ENCODE peak calls at places on chromosomes 6 and 20, in eight cellular contexts. D, K, E, W, O, I, S and P are unnamed samples.

GRCh38 chr6:130896249-130896648 is 69.0 kb downstream of the SMLR1 start:
- DNase-seq in D (no peak), K (no peak), E (no peak), W (no peak), O (no peak), I (no peak), S (no peak), P (no peak)

GRCh38 chr6:139533573-139534471 is 159.4 kb upstream of the CITED2 start:
- DNase-seq in D (peak), K (no peak), E (peak), W (no peak), O (peak), I (peak), S (no peak), P (no peak)

GRCh38 chr6:126811307-126811706 is 307.2 kb upstream of the RSPO3 start:
- DNase-seq in D (no peak), K (no peak), E (no peak), W (no peak), O (peak), I (peak), S (no peak), P (no peak)

GRCh38 chr20:24462461-24463010 is 6.9 kb upstream of the SYNDIG1 start:
- DNase-seq in D (no peak), K (peak), E (no peak), W (no peak), O (no peak), I (no peak), S (no peak), P (no peak)

GRCh38 chr6:11218827-11219826 is 13.3 kb downstream of the NEDD9 start:
- DNase-seq in D (no peak), K (peak), E (peak), W (no peak), O (no peak), I (no peak), S (no peak), P (no peak)

GRCh38 chr20:62259294-62259565 is 20.9 kb downstream of the OSBPL2 start:
- DNase-seq in D (no peak), K (no peak), E (no peak), W (no peak), O (no peak), I (no peak), S (no peak), P (no peak)

GRCh38 chr20:1122388-1123315 is 4.2 kb downstream of the PSMF1 start:
- DNase-seq in D (peak), K (no peak), E (peak), W (no peak), O (peak), I (peak), S (no peak), P (no peak)

GRCh38 chr20:60031107-60031506 is 72.9 kb downstream of the CDH26 start:
- DNase-seq in D (no peak), K (no peak), E (no peak), W (no peak), O (no peak), I (no peak), S (no peak), P (no peak)

GRCh38 chr6:137560184-137560563 is 66.0 kb upstream of the OLIG3 start:
- DNase-seq in D (no peak), K (no peak), E (no peak), W (no peak), O (no peak), I (no peak), S (no peak), P (no peak)

GRCh38 chr6:31586013-31586412 is at the start of gene LST1:
- DNase-seq in D (no peak), K (no peak), E (no peak), W (no peak), O (no peak), I (no peak), S (no peak), P (no peak)

GRCh38 chr6:1190361-1190760 is 121.5 kb upstream of the FOXQ1 start:
- DNase-seq in D (peak), K (no peak), E (peak), W (no peak), O (peak), I (peak), S (peak), P (no peak)

GRCh38 chr20:2822073-2822472 is 5.9 kb downstream of the TMEM239 start:
- DNase-seq in D (no peak), K (no peak), E (peak), W (no peak), O (no peak), I (peak), S (peak), P (no peak)

GRCh38 chr6:69349776-69350175 is 447.0 kb downstream of the LMBRD1 start:
- DNase-seq in D (no peak), K (peak), E (no peak), W (no peak), O (no peak), I (no peak), S (no peak), P (no peak)

GRCh38 chr20:41871063-41871462 is 252.9 kb upstream of the CHD6 start:
- DNase-seq in D (no peak), K (no peak), E (no peak), W (no peak), O (no peak), I (no peak), S (no peak), P (no peak)

GRCh38 chr20:57680934-57681914 is 28.6 kb downstream of the PMEPA1 start:
- DNase-seq in D (no peak), K (no peak), E (no peak), W (no peak), O (no peak), I (no peak), S (no peak), P (no peak)

GRCh38 chr20:62914970-62915457 is 11.3 kb downstream of the DIDO1 start:
- DNase-seq in D (no peak), K (peak), E (no peak), W (no peak), O (no peak), I (peak), S (peak), P (no peak)

GRCh38 chr6:57159127-57159526 is 13.0 kb upstream of the BAG2 start:
- DNase-seq in D (no peak), K (no peak), E (no peak), W (no peak), O (no peak), I (no peak), S (no peak), P (no peak)

GRCh38 chr20:62305149-62305764 is 2.5 kb downstream of the ADRM1 start:
- DNase-seq in D (no peak), K (no peak), E (no peak), W (no peak), O (no peak), I (peak), S (peak), P (no peak)

GRCh38 chr20:22797103-22797502 is 212.7 kb upstream of the FOXA2 start:
- DNase-seq in D (no peak), K (no peak), E (peak), W (no peak), O (no peak), I (no peak), S (peak), P (no peak)

GRCh38 chr6:97195117-97195516 is 87.9 kb downstream of the MMS22L start:
- DNase-seq in D (no peak), K (no peak), E (peak), W (no peak), O (no peak), I (peak), S (no peak), P (no peak)

GRCh38 chr20:49508435-49509199 is 26.1 kb upstream of the KCNB1 start:
- DNase-seq in D (no peak), K (no peak), E (peak), W (no peak), O (peak), I (peak), S (peak), P (peak)

GRCh38 chr6:11460001-11460668 is 77.4 kb upstream of the TMEM170B start:
- DNase-seq in D (no peak), K (no peak), E (peak), W (no peak), O (no peak), I (peak), S (no peak), P (no peak)

GRCh38 chr20:21353236-21353635 is 44.1 kb downstream of the NKX2-4 start:
- DNase-seq in D (peak), K (no peak), E (no peak), W (no peak), O (peak), I (peak), S (no peak), P (no peak)

GRCh38 chr20:38136421-38137245 is 28.4 kb downstream of the TGM2 start:
- DNase-seq in D (no peak), K (no peak), E (no peak), W (no peak), O (no peak), I (no peak), S (no peak), P (no peak)

GRCh38 chr20:61416546-61416945 is 164.5 kb downstream of the CDH4 start:
- DNase-seq in D (no peak), K (no peak), E (no peak), W (no peak), O (no peak), I (no peak), S (no peak), P (no peak)

GRCh38 chr20:32792316-32792715 is 27.4 kb upstream of the MAPRE1 start:
- DNase-seq in D (peak), K (no peak), E (peak), W (peak), O (no peak), I (no peak), S (peak), P (no peak)

GRCh38 chr6:27825025-27825823 is 87.0 kb downstream of the OR2B2 start:
- DNase-seq in D (no peak), K (no peak), E (no peak), W (no peak), O (peak), I (no peak), S (no peak), P (no peak)

GRCh38 chr6:56889492-56889891 is 65.4 kb upstream of the BEND6 start:
- DNase-seq in D (no peak), K (no peak), E (no peak), W (no peak), O (no peak), I (no peak), S (no peak), P (no peak)

GRCh38 chr6:3432416-3432815 is 24.4 kb downstream of the SLC22A23 start:
- DNase-seq in D (no peak), K (no peak), E (no peak), W (no peak), O (no peak), I (no peak), S (no peak), P (no peak)

GRCh38 chr6:2630362-2630761 is 120.4 kb downstream of the MYLK4 start:
- DNase-seq in D (peak), K (no peak), E (peak), W (no peak), O (peak), I (peak), S (peak), P (no peak)

GRCh38 chr6:109865968-109866367 is 112.1 kb upstream of the GPR6 start:
- DNase-seq in D (no peak), K (no peak), E (peak), W (no peak), O (no peak), I (no peak), S (no peak), P (no peak)

GRCh38 chr6:136761227-136761922 is 30.9 kb downstream of the MAP3K5 start:
- DNase-seq in D (no peak), K (no peak), E (peak), W (no peak), O (no peak), I (peak), S (no peak), P (no peak)

GRCh38 chr20:51995038-51995437 is 192.7 kb upstream of the SALL4 start:
- DNase-seq in D (no peak), K (no peak), E (no peak), W (no peak), O (no peak), I (no peak), S (no peak), P (no peak)

GRCh38 chr6:37691904-37692806 is 5.5 kb downstream of the MDGA1 start:
- DNase-seq in D (no peak), K (peak), E (peak), W (peak), O (no peak), I (peak), S (peak), P (peak)

GRCh38 chr20:25017257-25017803 is 24.8 kb upstream of the APMAP start:
- DNase-seq in D (no peak), K (no peak), E (no peak), W (no peak), O (no peak), I (no peak), S (no peak), P (no peak)

GRCh38 chr6:170283212-170284081 is 7.4 kb downstream of the DLL1 start:
- DNase-seq in D (no peak), K (no peak), E (no peak), W (no peak), O (no peak), I (no peak), S (no peak), P (no peak)

GRCh38 chr20:50916257-50916656 is 15.0 kb downstream of the ADNP start:
- DNase-seq in D (no peak), K (no peak), E (peak), W (no peak), O (peak), I (peak), S (peak), P (no peak)

GRCh38 chr20:48722002-48722731 is 105.6 kb downstream of the PREX1 start:
- DNase-seq in D (peak), K (peak), E (peak), W (no peak), O (peak), I (peak), S (no peak), P (no peak)

GRCh38 chr20:42635699-42636411 is 553.9 kb downstream of the PTPRT start:
- DNase-seq in D (no peak), K (no peak), E (no peak), W (no peak), O (no peak), I (no peak), S (no peak), P (no peak)

GRCh38 chr6:37407948-37408347 is 25.1 kb upstream of the CMTR1 start:
- DNase-seq in D (no peak), K (no peak), E (no peak), W (no peak), O (no peak), I (no peak), S (no peak), P (no peak)